ENCODE peak calls at places on chromosome 11, in ten cellular contexts. M, Q, Y, K, I, O, X, V, Z and G are unnamed samples.

GRCh38 chr11:118899296-118899688 is 15.6 kb downstream of the CXCR5 start:
- DNase-seq in M (no peak), Q (no peak), Y (no peak), K (no peak), I (no peak), O (no peak), X (no peak), V (no peak), Z (no peak), G (no peak)

GRCh38 chr11:57662893-57663292 is 5.0 kb upstream of the ZDHHC5 start:
- DNase-seq in M (no peak), Q (no peak), Y (no peak), K (peak), I (no peak), O (no peak), X (no peak), V (no peak), Z (no peak), G (no peak)

GRCh38 chr11:81497202-81497804 is 1236.4 kb downstream of the FAM181B start:
- DNase-seq in M (peak), Q (no peak), Y (no peak), K (peak), I (no peak), O (no peak), X (no peak), V (no peak), Z (peak), G (peak)

GRCh38 chr11:86718553-86718952 is 46.1 kb upstream of the ME3 start:
- DNase-seq in M (no peak), Q (no peak), Y (no peak), K (no peak), I (no peak), O (no peak), X (no peak), V (no peak), Z (no peak), G (no peak)

GRCh38 chr11:109519253-109519652 is 97.3 kb downstream of the C11orf87 start:
- DNase-seq in M (no peak), Q (no peak), Y (no peak), K (no peak), I (no peak), O (no peak), X (no peak), V (no peak), Z (no peak), G (no peak)

GRCh38 chr11:55726715-55727324 is 46.4 kb upstream of the OR5D13 start:
- DNase-seq in M (no peak), Q (no peak), Y (no peak), K (peak), I (no peak), O (no peak), X (no peak), V (no peak), Z (no peak), G (no peak)

GRCh38 chr11:120509346-120510053 is 2.0 kb upstream of the GRIK4 start:
- DNase-seq in M (no peak), Q (no peak), Y (no peak), K (no peak), I (no peak), O (no peak), X (peak), V (no peak), Z (no peak), G (no peak)

GRCh38 chr11:6725386-6725896 is 42.3 kb upstream of the MRPL17 start:
- DNase-seq in M (no peak), Q (no peak), Y (no peak), K (no peak), I (no peak), O (no peak), X (no peak), V (no peak), Z (no peak), G (peak)

GRCh38 chr11:4932751-4933150 is 8.6 kb upstream of the OR51G1 start:
- DNase-seq in M (no peak), Q (no peak), Y (no peak), K (no peak), I (no peak), O (no peak), X (no peak), V (no peak), Z (no peak), G (no peak)

GRCh38 chr11:69476715-69477025 is 4.8 kb upstream of the LINC01488 start:
- DNase-seq in M (no peak), Q (no peak), Y (no peak), K (no peak), I (no peak), O (no peak), X (no peak), V (no peak), Z (no peak), G (no peak)

GRCh38 chr11:131488208-131488607 is 117.8 kb downstream of the NTM start:
- DNase-seq in M (no peak), Q (no peak), Y (no peak), K (no peak), I (no peak), O (no peak), X (no peak), V (no peak), Z (no peak), G (no peak)

GRCh38 chr11:75195164-75195962 is 44.5 kb downstream of the SLCO2B1 start:
- DNase-seq in M (no peak), Q (no peak), Y (no peak), K (no peak), I (peak), O (no peak), X (peak), V (no peak), Z (no peak), G (no peak)